ENCODE peak calls at places on chromosome 1, in ten cellular contexts. One of them, this sample, is unnamed.

GRCh38 chr1:30569384-30569783 is 154.0 kb downstream of the MATN1 start:
- DNase-seq in progenitor cell of endocrine pancreas: no peak
- DNase-seq in HuH-7: no peak
- DNase-seq in nephron progenitor cell: no peak
- DNase-seq in A549: no peak
- DNase-seq in bronchial epithelial cell: no peak
- DNase-seq in HCEC 1CT: no peak
- DNase-seq in GDM1: no peak
- DNase-seq in stimulated activated CD8-positive, alpha-beta memory T cell treated with anti-CD3 and anti-CD28 coated beads, Interleukin-4, amount 100 ng/mL, for 24 hours: no peak
- DNase-seq in fibroblast of the conjunctiva: no peak
- DNase-seq in this sample: no peak

GRCh38 chr1:192580351-192580962 is 4.9 kb downstream of the RGS1 start:
- DNase-seq in HuH-7: peak
- DNase-seq in A549: peak
- DNase-seq in fibroblast of the conjunctiva: peak
- DNase-seq in progenitor cell of endocrine pancreas: no peak
- DNase-seq in nephron progenitor cell: no peak
- DNase-seq in HCEC 1CT: peak
- DNase-seq in bronchial epithelial cell: peak
- DNase-seq in stimulated activated CD8-positive, alpha-beta memory T cell treated with anti-CD3 and anti-CD28 coated beads, Interleukin-4, amount 100 ng/mL, for 24 hours: no peak
- DNase-seq in GDM1: peak
- DNase-seq in this sample: no peak

GRCh38 chr1:55512467-55512866 is 297.3 kb upstream of the USP24 start:
- DNase-seq in A549: no peak
- DNase-seq in HuH-7: no peak
- DNase-seq in bronchial epithelial cell: no peak
- DNase-seq in GDM1: no peak
- DNase-seq in nephron progenitor cell: no peak
- DNase-seq in progenitor cell of endocrine pancreas: no peak
- DNase-seq in stimulated activated CD8-positive, alpha-beta memory T cell treated with anti-CD3 and anti-CD28 coated beads, Interleukin-4, amount 100 ng/mL, for 24 hours: no peak
- DNase-seq in HCEC 1CT: no peak
- DNase-seq in fibroblast of the conjunctiva: no peak
- DNase-seq in this sample: no peak

GRCh38 chr1:218813247-218813646 is 360.4 kb upstream of the LYPLAL1 start:
- DNase-seq in stimulated activated CD8-positive, alpha-beta memory T cell treated with anti-CD3 and anti-CD28 coated beads, Interleukin-4, amount 100 ng/mL, for 24 hours: no peak
- DNase-seq in HCEC 1CT: peak
- DNase-seq in progenitor cell of endocrine pancreas: no peak
- DNase-seq in fibroblast of the conjunctiva: no peak
- DNase-seq in nephron progenitor cell: no peak
- DNase-seq in bronchial epithelial cell: peak
- DNase-seq in GDM1: no peak
- DNase-seq in A549: no peak
- DNase-seq in HuH-7: no peak
- DNase-seq in this sample: no peak

GRCh38 chr1:31828341-31828740 is 12.5 kb upstream of the SPOCD1 start:
- DNase-seq in A549: no peak
- DNase-seq in bronchial epithelial cell: no peak
- DNase-seq in progenitor cell of endocrine pancreas: no peak
- DNase-seq in HCEC 1CT: no peak
- DNase-seq in nephron progenitor cell: no peak
- DNase-seq in GDM1: no peak
- DNase-seq in stimulated activated CD8-positive, alpha-beta memory T cell treated with anti-CD3 and anti-CD28 coated beads, Interleukin-4, amount 100 ng/mL, for 24 hours: no peak
- DNase-seq in HuH-7: no peak
- DNase-seq in fibroblast of the conjunctiva: no peak
- DNase-seq in this sample: no peak

GRCh38 chr1:47692196-47692595 is 254.4 kb downstream of the FOXD2 start:
- DNase-seq in progenitor cell of endocrine pancreas: no peak
- DNase-seq in nephron progenitor cell: no peak
- DNase-seq in A549: no peak
- DNase-seq in fibroblast of the conjunctiva: no peak
- DNase-seq in HuH-7: no peak
- DNase-seq in bronchial epithelial cell: no peak
- DNase-seq in HCEC 1CT: no peak
- DNase-seq in GDM1: no peak
- DNase-seq in stimulated activated CD8-positive, alpha-beta memory T cell treated with anti-CD3 and anti-CD28 coated beads, Interleukin-4, amount 100 ng/mL, for 24 hours: no peak
- DNase-seq in this sample: no peak

GRCh38 chr1:109281680-109282496 is 1.1 kb downstream of the PSRC1 start:
- DNase-seq in GDM1: peak
- DNase-seq in bronchial epithelial cell: no peak
- DNase-seq in fibroblast of the conjunctiva: no peak
- DNase-seq in stimulated activated CD8-positive, alpha-beta memory T cell treated with anti-CD3 and anti-CD28 coated beads, Interleukin-4, amount 100 ng/mL, for 24 hours: no peak
- DNase-seq in A549: no peak
- DNase-seq in HuH-7: no peak
- DNase-seq in progenitor cell of endocrine pancreas: no peak
- DNase-seq in nephron progenitor cell: no peak
- DNase-seq in HCEC 1CT: no peak
- DNase-seq in this sample: no peak

GRCh38 chr1:241551759-241552638 is 19.8 kb downstream of the KMO start:
- DNase-seq in bronchial epithelial cell: no peak
- DNase-seq in progenitor cell of endocrine pancreas: no peak
- DNase-seq in stimulated activated CD8-positive, alpha-beta memory T cell treated with anti-CD3 and anti-CD28 coated beads, Interleukin-4, amount 100 ng/mL, for 24 hours: no peak
- DNase-seq in A549: no peak
- DNase-seq in fibroblast of the conjunctiva: no peak
- DNase-seq in GDM1: peak
- DNase-seq in nephron progenitor cell: no peak
- DNase-seq in HuH-7: no peak
- DNase-seq in HCEC 1CT: no peak
- DNase-seq in this sample: peak

GRCh38 chr1:202015677-202015952 is 5.2 kb downstream of the ELF3 start:
- DNase-seq in GDM1: no peak
- DNase-seq in A549: no peak
- DNase-seq in fibroblast of the conjunctiva: no peak
- DNase-seq in progenitor cell of endocrine pancreas: no peak
- DNase-seq in HuH-7: no peak
- DNase-seq in nephron progenitor cell: no peak
- DNase-seq in stimulated activated CD8-positive, alpha-beta memory T cell treated with anti-CD3 and anti-CD28 coated beads, Interleukin-4, amount 100 ng/mL, for 24 hours: no peak
- DNase-seq in HCEC 1CT: no peak
- DNase-seq in bronchial epithelial cell: no peak
- DNase-seq in this sample: no peak

GRCh38 chr1:115949156-115949555 is 27.2 kb upstream of the SLC22A15 start:
- DNase-seq in GDM1: no peak
- DNase-seq in progenitor cell of endocrine pancreas: no peak
- DNase-seq in fibroblast of the conjunctiva: no peak
- DNase-seq in stimulated activated CD8-positive, alpha-beta memory T cell treated with anti-CD3 and anti-CD28 coated beads, Interleukin-4, amount 100 ng/mL, for 24 hours: no peak
- DNase-seq in bronchial epithelial cell: peak
- DNase-seq in nephron progenitor cell: no peak
- DNase-seq in HCEC 1CT: peak
- DNase-seq in HuH-7: no peak
- DNase-seq in A549: no peak
- DNase-seq in this sample: no peak

GRCh38 chr1:42739753-42740700 is at the start of gene CLDN19:
- DNase-seq in GDM1: no peak
- DNase-seq in progenitor cell of endocrine pancreas: peak
- DNase-seq in HCEC 1CT: no peak
- DNase-seq in bronchial epithelial cell: no peak
- DNase-seq in HuH-7: peak
- DNase-seq in fibroblast of the conjunctiva: no peak
- DNase-seq in stimulated activated CD8-positive, alpha-beta memory T cell treated with anti-CD3 and anti-CD28 coated beads, Interleukin-4, amount 100 ng/mL, for 24 hours: no peak
- DNase-seq in A549: no peak
- DNase-seq in nephron progenitor cell: peak
- DNase-seq in this sample: no peak

GRCh38 chr1:173478099-173478555 is 992 bp downstream of the PRDX6 start:
- DNase-seq in stimulated activated CD8-positive, alpha-beta memory T cell treated with anti-CD3 and anti-CD28 coated beads, Interleukin-4, amount 100 ng/mL, for 24 hours: no peak
- DNase-seq in GDM1: no peak
- DNase-seq in progenitor cell of endocrine pancreas: no peak
- DNase-seq in fibroblast of the conjunctiva: peak
- DNase-seq in HCEC 1CT: peak
- DNase-seq in nephron progenitor cell: peak
- DNase-seq in HuH-7: no peak
- DNase-seq in bronchial epithelial cell: peak
- DNase-seq in A549: peak
- DNase-seq in this sample: no peak

GRCh38 chr1:109979489-109980091 is 5.0 kb upstream of the AHCYL1 start:
- DNase-seq in stimulated activated CD8-positive, alpha-beta memory T cell treated with anti-CD3 and anti-CD28 coated beads, Interleukin-4, amount 100 ng/mL, for 24 hours: no peak
- DNase-seq in progenitor cell of endocrine pancreas: no peak
- DNase-seq in bronchial epithelial cell: peak
- DNase-seq in HuH-7: no peak
- DNase-seq in nephron progenitor cell: no peak
- DNase-seq in fibroblast of the conjunctiva: no peak
- DNase-seq in A549: peak
- DNase-seq in GDM1: no peak
- DNase-seq in HCEC 1CT: peak
- DNase-seq in this sample: no peak

GRCh38 chr1:11053758-11054137 is 6.1 kb downstream of the SRM start:
- DNase-seq in nephron progenitor cell: peak
- DNase-seq in HuH-7: peak
- DNase-seq in stimulated activated CD8-positive, alpha-beta memory T cell treated with anti-CD3 and anti-CD28 coated beads, Interleukin-4, amount 100 ng/mL, for 24 hours: no peak
- DNase-seq in fibroblast of the conjunctiva: no peak
- DNase-seq in progenitor cell of endocrine pancreas: no peak
- DNase-seq in A549: no peak
- DNase-seq in bronchial epithelial cell: no peak
- DNase-seq in HCEC 1CT: no peak
- DNase-seq in GDM1: no peak
- DNase-seq in this sample: no peak

GRCh38 chr1:201714542-201715276 is 114.2 kb upstream of the IPO9 start:
- DNase-seq in progenitor cell of endocrine pancreas: no peak
- DNase-seq in nephron progenitor cell: no peak
- DNase-seq in GDM1: peak
- DNase-seq in A549: peak
- DNase-seq in HCEC 1CT: peak
- DNase-seq in fibroblast of the conjunctiva: peak
- DNase-seq in bronchial epithelial cell: peak
- DNase-seq in stimulated activated CD8-positive, alpha-beta memory T cell treated with anti-CD3 and anti-CD28 coated beads, Interleukin-4, amount 100 ng/mL, for 24 hours: no peak
- DNase-seq in HuH-7: no peak
- DNase-seq in this sample: no peak

GRCh38 chr1:6646499-6647148 is 22.0 kb downstream of the THAP3 start:
- DNase-seq in HCEC 1CT: peak
- DNase-seq in progenitor cell of endocrine pancreas: no peak
- DNase-seq in bronchial epithelial cell: peak
- DNase-seq in HuH-7: peak
- DNase-seq in GDM1: no peak
- DNase-seq in fibroblast of the conjunctiva: peak
- DNase-seq in A549: peak
- DNase-seq in stimulated activated CD8-positive, alpha-beta memory T cell treated with anti-CD3 and anti-CD28 coated beads, Interleukin-4, amount 100 ng/mL, for 24 hours: no peak
- DNase-seq in nephron progenitor cell: no peak
- DNase-seq in this sample: no peak

GRCh38 chr1:86085741-86086411 is 70.7 kb downstream of the COL24A1 start:
- DNase-seq in GDM1: no peak
- DNase-seq in A549: no peak
- DNase-seq in bronchial epithelial cell: no peak
- DNase-seq in HuH-7: no peak
- DNase-seq in HCEC 1CT: no peak
- DNase-seq in fibroblast of the conjunctiva: no peak
- DNase-seq in progenitor cell of endocrine pancreas: no peak
- DNase-seq in stimulated activated CD8-positive, alpha-beta memory T cell treated with anti-CD3 and anti-CD28 coated beads, Interleukin-4, amount 100 ng/mL, for 24 hours: no peak
- DNase-seq in nephron progenitor cell: no peak
- DNase-seq in this sample: no peak

GRCh38 chr1:87335175-87335992 is 6.7 kb downstream of the LMO4 start:
- DNase-seq in fibroblast of the conjunctiva: no peak
- DNase-seq in A549: no peak
- DNase-seq in nephron progenitor cell: peak
- DNase-seq in bronchial epithelial cell: peak
- DNase-seq in stimulated activated CD8-positive, alpha-beta memory T cell treated with anti-CD3 and anti-CD28 coated beads, Interleukin-4, amount 100 ng/mL, for 24 hours: peak
- DNase-seq in HuH-7: peak
- DNase-seq in GDM1: peak
- DNase-seq in progenitor cell of endocrine pancreas: peak
- DNase-seq in HCEC 1CT: peak
- DNase-seq in this sample: no peak

GRCh38 chr1:168135116-168135981 is 1.4 kb downstream of the GPR161 start:
- DNase-seq in nephron progenitor cell: peak
- DNase-seq in HuH-7: no peak
- DNase-seq in HCEC 1CT: peak
- DNase-seq in fibroblast of the conjunctiva: no peak
- DNase-seq in stimulated activated CD8-positive, alpha-beta memory T cell treated with anti-CD3 and anti-CD28 coated beads, Interleukin-4, amount 100 ng/mL, for 24 hours: no peak
- DNase-seq in progenitor cell of endocrine pancreas: no peak
- DNase-seq in A549: no peak
- DNase-seq in bronchial epithelial cell: peak
- DNase-seq in GDM1: no peak
- DNase-seq in this sample: no peak

GRCh38 chr1:166947398-166948043 is 27.8 kb downstream of the ILDR2 start:
- DNase-seq in bronchial epithelial cell: peak
- DNase-seq in HuH-7: no peak
- DNase-seq in nephron progenitor cell: peak
- DNase-seq in A549: no peak
- DNase-seq in stimulated activated CD8-positive, alpha-beta memory T cell treated with anti-CD3 and anti-CD28 coated beads, Interleukin-4, amount 100 ng/mL, for 24 hours: peak
- DNase-seq in fibroblast of the conjunctiva: no peak
- DNase-seq in GDM1: peak
- DNase-seq in progenitor cell of endocrine pancreas: peak
- DNase-seq in HCEC 1CT: no peak
- DNase-seq in this sample: no peak

GRCh38 chr1:54297596-54298283 is 97.8 kb downstream of the MRPL37 start:
- DNase-seq in HCEC 1CT: no peak
- DNase-seq in A549: no peak
- DNase-seq in progenitor cell of endocrine pancreas: no peak
- DNase-seq in nephron progenitor cell: no peak
- DNase-seq in GDM1: no peak
- DNase-seq in bronchial epithelial cell: no peak
- DNase-seq in HuH-7: no peak
- DNase-seq in stimulated activated CD8-positive, alpha-beta memory T cell treated with anti-CD3 and anti-CD28 coated beads, Interleukin-4, amount 100 ng/mL, for 24 hours: no peak
- DNase-seq in fibroblast of the conjunctiva: no peak
- DNase-seq in this sample: no peak

GRCh38 chr1:147897030-147897756 is 5.4 kb upstream of the GJA8 start:
- DNase-seq in nephron progenitor cell: no peak
- DNase-seq in stimulated activated CD8-positive, alpha-beta memory T cell treated with anti-CD3 and anti-CD28 coated beads, Interleukin-4, amount 100 ng/mL, for 24 hours: no peak
- DNase-seq in HuH-7: no peak
- DNase-seq in fibroblast of the conjunctiva: no peak
- DNase-seq in A549: no peak
- DNase-seq in HCEC 1CT: no peak
- DNase-seq in progenitor cell of endocrine pancreas: no peak
- DNase-seq in bronchial epithelial cell: no peak
- DNase-seq in GDM1: no peak
- DNase-seq in this sample: no peak

GRCh38 chr1:235139315-235139714 is 10.7 kb upstream of the TOMM20 start:
- DNase-seq in GDM1: no peak
- DNase-seq in nephron progenitor cell: no peak
- DNase-seq in fibroblast of the conjunctiva: no peak
- DNase-seq in progenitor cell of endocrine pancreas: no peak
- DNase-seq in bronchial epithelial cell: no peak
- DNase-seq in HCEC 1CT: no peak
- DNase-seq in A549: no peak
- DNase-seq in stimulated activated CD8-positive, alpha-beta memory T cell treated with anti-CD3 and anti-CD28 coated beads, Interleukin-4, amount 100 ng/mL, for 24 hours: no peak
- DNase-seq in HuH-7: no peak
- DNase-seq in this sample: no peak

GRCh38 chr1:93579891-93580290 is 101.7 kb downstream of the BCAR3 start:
- DNase-seq in fibroblast of the conjunctiva: peak
- DNase-seq in GDM1: no peak
- DNase-seq in A549: peak
- DNase-seq in progenitor cell of endocrine pancreas: no peak
- DNase-seq in bronchial epithelial cell: peak
- DNase-seq in nephron progenitor cell: no peak
- DNase-seq in HuH-7: no peak
- DNase-seq in stimulated activated CD8-positive, alpha-beta memory T cell treated with anti-CD3 and anti-CD28 coated beads, Interleukin-4, amount 100 ng/mL, for 24 hours: no peak
- DNase-seq in HCEC 1CT: peak
- DNase-seq in this sample: no peak

GRCh38 chr1:62407398-62408009 is 29.3 kb upstream of the USP1 start:
- DNase-seq in nephron progenitor cell: peak
- DNase-seq in GDM1: peak
- DNase-seq in HuH-7: peak
- DNase-seq in fibroblast of the conjunctiva: peak
- DNase-seq in stimulated activated CD8-positive, alpha-beta memory T cell treated with anti-CD3 and anti-CD28 coated beads, Interleukin-4, amount 100 ng/mL, for 24 hours: no peak
- DNase-seq in A549: peak
- DNase-seq in HCEC 1CT: peak
- DNase-seq in progenitor cell of endocrine pancreas: no peak
- DNase-seq in bronchial epithelial cell: peak
- DNase-seq in this sample: no peak

GRCh38 chr1:25967308-25967707 is 30.6 kb downstream of the PAFAH2 start:
- DNase-seq in bronchial epithelial cell: no peak
- DNase-seq in progenitor cell of endocrine pancreas: no peak
- DNase-seq in fibroblast of the conjunctiva: no peak
- DNase-seq in stimulated activated CD8-positive, alpha-beta memory T cell treated with anti-CD3 and anti-CD28 coated beads, Interleukin-4, amount 100 ng/mL, for 24 hours: no peak
- DNase-seq in GDM1: no peak
- DNase-seq in nephron progenitor cell: no peak
- DNase-seq in HCEC 1CT: no peak
- DNase-seq in HuH-7: no peak
- DNase-seq in A549: no peak
- DNase-seq in this sample: no peak

GRCh38 chr1:151972533-151973270 is 21.0 kb downstream of the S100A10 start:
- DNase-seq in nephron progenitor cell: no peak
- DNase-seq in bronchial epithelial cell: peak
- DNase-seq in fibroblast of the conjunctiva: peak
- DNase-seq in progenitor cell of endocrine pancreas: no peak
- DNase-seq in HuH-7: no peak
- DNase-seq in stimulated activated CD8-positive, alpha-beta memory T cell treated with anti-CD3 and anti-CD28 coated beads, Interleukin-4, amount 100 ng/mL, for 24 hours: no peak
- DNase-seq in GDM1: no peak
- DNase-seq in A549: peak
- DNase-seq in HCEC 1CT: peak
- DNase-seq in this sample: no peak

GRCh38 chr1:5988596-5989285 is 3.5 kb downstream of the NPHP4 start:
- DNase-seq in stimulated activated CD8-positive, alpha-beta memory T cell treated with anti-CD3 and anti-CD28 coated beads, Interleukin-4, amount 100 ng/mL, for 24 hours: no peak
- DNase-seq in fibroblast of the conjunctiva: no peak
- DNase-seq in bronchial epithelial cell: no peak
- DNase-seq in A549: no peak
- DNase-seq in GDM1: no peak
- DNase-seq in HuH-7: no peak
- DNase-seq in HCEC 1CT: no peak
- DNase-seq in nephron progenitor cell: no peak
- DNase-seq in progenitor cell of endocrine pancreas: no peak
- DNase-seq in this sample: no peak

This sample was measured in activated CD4-positive, CD25-positive, alpha-beta regulatory T cell treated with anti-CD3 and anti-CD28 coated beads, Interleukin-2, amount 50 U/mL, for 16 hours.